ENCODE peak calls at places on chromosomes 3 and 15, in six cellular contexts. B is T47D; H is astrocyte; O is A549; G is amygdala; R is activated T-helper 9 cell treated with anti-CD3 and anti-CD28 coated beads, Interleukin-2, amount 50 U/mL, for 16 hours. N is an unnamed sample.

GRCh38 chr3:127770671-127771370 is 51.5 kb downstream of the MGLL start:
- DNase-seq in H (no peak), R (no peak), G (no peak), O (no peak), B (no peak), N (no peak)

GRCh38 chr15:94206463-94207167 is 24.7 kb upstream of the MCTP2 start:
- DNase-seq in B (peak; percentile 35), H (peak; percentile 61), G (no peak), O (no peak), R (no peak), N (no peak)

GRCh38 chr15:88649753-88650551 is 11.1 kb downstream of the ISG20 start:
- DNase-seq in G (no peak), B (no peak), R (no peak), H (no peak), O (no peak), N (no peak)

GRCh38 chr3:171461087-171461917 is 1.1 kb upstream of the TNIK start:
- DNase-seq in R (peak; percentile 17), G (no peak), H (peak; percentile 55), O (peak; percentile 18), B (peak; percentile 92), N (no peak)

GRCh38 chr3:37993811-37994638 is 3.4 kb downstream of the VILL start:
- DNase-seq in B (no peak), H (peak; percentile 70), G (peak; percentile 42), O (no peak), R (peak; percentile 58), N (peak; percentile 55)

GRCh38 chr15:92394327-92395175 is 870 bp downstream of the ST8SIA2 start:
- DNase-seq in H (no peak), R (no peak), G (no peak), O (no peak), B (no peak), N (no peak)

GRCh38 chr3:51386159-51386851 is 1.2 kb downstream of the MANF start:
- DNase-seq in B (no peak), O (no peak), H (no peak), R (no peak), G (no peak), N (no peak)

GRCh38 chr3:58151637-58152036 is 59.1 kb downstream of the DNASE1L3 start:
- DNase-seq in B (no peak), H (no peak), O (no peak), R (no peak), G (peak; percentile 44), N (peak; percentile 37)

GRCh38 chr3:172749201-172749965 is 1.1 kb upstream of the ECT2 start:
- DNase-seq in R (no peak), G (no peak), B (peak; percentile 53), H (peak; percentile 97), O (peak; percentile 78), N (peak; percentile 18)

GRCh38 chr3:170868577-170869239 is 1.3 kb downstream of the RPL22L1 start:
- DNase-seq in O (no peak), R (no peak), B (no peak), H (no peak), G (no peak), N (no peak)

GRCh38 chr15:23422946-23423708 is 23.9 kb downstream of the GOLGA6L2 start:
- DNase-seq in B (no peak), O (no peak), R (no peak), G (no peak), H (no peak), N (no peak)

GRCh38 chr3:161913786-161914389 is 417.3 kb downstream of the OTOL1 start:
- DNase-seq in B (no peak), R (no peak), O (no peak), H (peak; percentile 88), G (no peak), N (no peak)

GRCh38 chr15:90393040-90393439 is 5.0 kb downstream of the IQGAP1 start:
- DNase-seq in H (no peak), O (no peak), B (no peak), G (no peak), R (no peak), N (no peak)

GRCh38 chr15:58770519-58770856 is 614 bp upstream of the MINDY2 start:
- DNase-seq in R (no peak), G (no peak), B (no peak), H (peak; percentile 94), O (peak; percentile 68), N (no peak)

GRCh38 chr3:85571835-85572234 is 613.0 kb downstream of the CADM2 start:
- DNase-seq in H (peak; percentile 31), G (no peak), B (no peak), R (no peak), O (no peak), N (no peak)

GRCh38 chr15:96184297-96184696 is 146.2 kb upstream of the NR2F2 start:
- DNase-seq in R (no peak), B (no peak), G (no peak), O (no peak), H (no peak), N (no peak)

GRCh38 chr15:74924525-74924924 is 13.3 kb downstream of the COX5A start:
- DNase-seq in G (no peak), O (no peak), H (no peak), B (no peak), R (no peak), N (no peak)

GRCh38 chr3:129624347-129625070 is 18.0 kb upstream of the PLXND1 start:
- DNase-seq in R (no peak), O (no peak), G (no peak), B (no peak), H (no peak), N (peak; percentile 7)

GRCh38 chr15:74277245-74277644 is 41.1 kb downstream of the CCDC33 start:
- DNase-seq in R (no peak), O (no peak), B (no peak), G (no peak), H (no peak), N (no peak)

GRCh38 chr3:67401911-67402310 is 252.5 kb downstream of the SUCLG2 start:
- DNase-seq in H (no peak), R (no peak), B (peak; percentile 0), G (no peak), O (no peak), N (no peak)

GRCh38 chr3:40116478-40117162 is 192.9 kb upstream of the EIF1B start:
- DNase-seq in G (no peak), O (no peak), H (peak; percentile 69), R (no peak), B (no peak), N (no peak)

GRCh38 chr3:138457863-138458735 is 23.7 kb downstream of the ESYT3 start:
- DNase-seq in B (no peak), O (no peak), G (no peak), H (no peak), R (no peak), N (no peak)

GRCh38 chr3:106837616-106838015 is 539.6 kb upstream of the CCDC54 start:
- DNase-seq in G (no peak), R (no peak), H (no peak), O (no peak), B (no peak), N (no peak)

GRCh38 chr3:159273608-159274007 is 471.8 kb downstream of the MFSD1 start:
- DNase-seq in B (peak; percentile 87), H (peak; percentile 41), R (no peak), O (no peak), G (no peak), N (no peak)

GRCh38 chr3:131555456-131555855 is 52.7 kb upstream of the MRPL3 start:
- DNase-seq in O (no peak), B (no peak), H (peak; percentile 5), G (no peak), R (no peak), N (no peak)

GRCh38 chr3:149623819-149624218 is 34.0 kb downstream of the WWTR1 start:
- DNase-seq in G (no peak), H (no peak), B (no peak), R (no peak), O (no peak), N (no peak)

GRCh38 chr3:53776494-53777101 is 69.6 kb downstream of the CHDH start:
- DNase-seq in O (no peak), B (no peak), R (no peak), H (peak; percentile 51), G (no peak), N (no peak)

GRCh38 chr15:79433610-79434009 is 1.5 kb downstream of the MINAR1 start:
- DNase-seq in R (no peak), O (peak; percentile 17), G (no peak), B (no peak), H (no peak), N (no peak)

GRCh38 chr3:181695661-181696491 is 15.8 kb upstream of the SOX2 start:
- DNase-seq in H (peak; percentile 31), O (no peak), G (peak; percentile 21), B (no peak), R (no peak), N (no peak)

GRCh38 chr15:41494922-41495735 is 1.5 kb downstream of the ITPKA start:
- DNase-seq in H (no peak), O (no peak), G (no peak), B (no peak), R (no peak), N (no peak)

GRCh38 chr3:185813691-185814215 is 11.1 kb downstream of the IGF2BP2 start:
- DNase-seq in O (no peak), G (no peak), H (peak; percentile 89), B (no peak), R (no peak), N (no peak)

GRCh38 chr3:170078620-170079281 is 41.0 kb downstream of the GPR160 start:
- DNase-seq in R (no peak), B (peak; percentile 28), O (no peak), G (no peak), H (no peak), N (no peak)

GRCh38 chr15:51970132-51970817 is 1.3 kb downstream of the LEO1 start:
- DNase-seq in H (no peak), G (no peak), B (peak; percentile 23), R (no peak), O (no peak), N (no peak)

GRCh38 chr3:42032693-42033349 is 58.3 kb upstream of the TRAK1 start:
- DNase-seq in B (peak; percentile 70), R (no peak), G (peak; percentile 27), H (peak; percentile 97), O (no peak), N (no peak)

GRCh38 chr3:46186856-46187700 is 21.0 kb downstream of the CCR1 start:
- DNase-seq in O (no peak), B (no peak), R (no peak), G (no peak), H (no peak), N (no peak)

GRCh38 chr3:150286390-150287147 is 121.5 kb upstream of the TSC22D2 start:
- DNase-seq in R (no peak), H (peak; percentile 49), B (peak; percentile 83), O (peak; percentile 47), G (no peak), N (no peak)

GRCh38 chr3:64687781-64688515 is at the start of gene ADAMTS9:
- DNase-seq in H (peak; percentile 56), R (no peak), G (peak; percentile 55), B (peak; percentile 15), O (peak; percentile 15), N (peak; percentile 54)

GRCh38 chr15:27989428-27989827 is 109.7 kb downstream of the OCA2 start:
- DNase-seq in H (no peak), G (no peak), B (no peak), R (no peak), O (no peak), N (no peak)

N was measured in frontal cortex.